ENCODE peak calls at places on chromosomes 7 and 10, in six cellular contexts. R is stomach, F is HepG2, M is WTC11, Z is B cell, D is LNCaP clone FGC. C is an unnamed sample.

GRCh38 chr10:102611514-102612095 is 32.7 kb upstream of the TRIM8 start:
- DNase-seq in R (no peak), Z (no peak), F (no peak), M (no peak), D (no peak), C (no peak)

GRCh38 chr7:77455334-77455733 is 39.2 kb upstream of the GSAP start:
- DNase-seq in M (no peak), Z (no peak), F (peak), D (no peak), R (no peak), C (peak)

GRCh38 chr10:91462423-91462822 is 52.3 kb downstream of the HECTD2 start:
- DNase-seq in F (no peak), D (peak), Z (no peak), M (no peak), R (no peak), C (no peak)

GRCh38 chr10:75542902-75543301 is 111.5 kb downstream of the LRMDA start:
- DNase-seq in M (no peak), Z (no peak), F (no peak), D (no peak), R (no peak), C (peak)

GRCh38 chr7:135707570-135707966 is 20.4 kb downstream of the SLC13A4 start:
- DNase-seq in R (no peak), F (no peak), Z (no peak), D (peak), M (no peak), C (no peak)

GRCh38 chr10:121527690-121528089 is 70.6 kb downstream of the FGFR2 start:
- DNase-seq in D (no peak), Z (no peak), F (no peak), R (no peak), M (no peak), C (no peak)

GRCh38 chr10:101234333-101234732 is 5.1 kb upstream of the LBX1 start:
- DNase-seq in M (no peak), Z (no peak), R (no peak), F (no peak), D (no peak), C (no peak)

GRCh38 chr10:96740141-96740540 is 19.8 kb upstream of the PIK3AP1 start:
- DNase-seq in M (no peak), D (no peak), F (no peak), Z (no peak), R (no peak), C (no peak)

GRCh38 chr7:17502209-17502810 is 203.9 kb downstream of the AHR start:
- DNase-seq in F (no peak), Z (no peak), R (no peak), M (no peak), D (no peak), C (no peak)

GRCh38 chr10:113681533-113682470 is 2.1 kb downstream of the CASP7 start:
- DNase-seq in M (no peak), Z (peak), D (no peak), F (no peak), R (no peak), C (no peak)

GRCh38 chr7:22980422-22980821 is 33.5 kb downstream of the HYCC1 start:
- DNase-seq in R (no peak), Z (no peak), F (no peak), M (no peak), D (no peak), C (peak)

GRCh38 chr10:80500572-80501380 is 36.9 kb upstream of the SH2D4B start:
- DNase-seq in M (no peak), Z (peak), R (peak), D (no peak), F (no peak), C (no peak)

GRCh38 chr10:129963831-129964501 is at the start of gene EBF3:
- DNase-seq in M (peak), F (no peak), R (peak), Z (peak), D (no peak), C (no peak)

GRCh38 chr7:2357165-2357564 is 2.5 kb downstream of the EIF3B start:
- DNase-seq in D (peak), M (no peak), R (no peak), F (no peak), Z (no peak), C (no peak)

GRCh38 chr7:2360791-2361190 is 6.2 kb downstream of the EIF3B start:
- DNase-seq in D (no peak), M (no peak), F (no peak), R (no peak), Z (no peak), C (no peak)

GRCh38 chr7:2358968-2359527 is 4.4 kb downstream of the EIF3B start:
- DNase-seq in R (no peak), D (no peak), F (no peak), Z (no peak), M (no peak), C (no peak)

GRCh38 chr7:2362385-2363088 is 7.9 kb downstream of the EIF3B start:
- DNase-seq in Z (no peak), R (no peak), D (no peak), F (no peak), M (no peak), C (no peak)

DNA sequence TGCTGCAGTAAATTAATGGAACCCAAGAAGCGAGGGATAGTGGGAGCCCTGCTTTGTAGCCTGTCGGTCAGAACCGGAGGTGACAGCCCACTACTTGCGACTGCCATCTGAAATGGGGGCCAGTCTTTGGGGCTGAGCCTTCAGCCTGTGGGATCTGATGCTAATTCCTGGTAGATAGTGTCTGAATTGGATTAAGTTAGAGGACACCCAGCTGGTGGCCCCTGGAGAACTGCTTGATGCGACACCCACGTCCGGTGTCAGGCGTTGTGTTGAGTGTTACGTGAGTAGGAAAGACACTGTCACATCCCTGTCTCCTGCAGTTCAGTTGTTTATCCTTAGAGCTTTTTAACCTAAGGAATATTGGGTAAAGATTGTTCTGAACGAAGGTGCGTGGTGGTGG is 5.0 kb downstream of the EIF3B start:
- DNase-seq in R (no peak), F (no peak), D (no peak), M (no peak), Z (no peak), C (no peak)
- TF ChIP-seq CTCF in R (no peak), F (no peak), D (no peak), M (no peak), Z (no peak), C (no peak)

GRCh38 chr7:33336820-33337219 is 207.5 kb downstream of the BBS9 start:
- DNase-seq in Z (no peak), D (no peak), M (no peak), R (no peak), F (no peak), C (no peak)

GRCh38 chr7:33339074-33339805 is 209.9 kb downstream of the BBS9 start:
- DNase-seq in R (no peak), M (no peak), D (no peak), F (no peak), Z (no peak), C (no peak)

DNA sequence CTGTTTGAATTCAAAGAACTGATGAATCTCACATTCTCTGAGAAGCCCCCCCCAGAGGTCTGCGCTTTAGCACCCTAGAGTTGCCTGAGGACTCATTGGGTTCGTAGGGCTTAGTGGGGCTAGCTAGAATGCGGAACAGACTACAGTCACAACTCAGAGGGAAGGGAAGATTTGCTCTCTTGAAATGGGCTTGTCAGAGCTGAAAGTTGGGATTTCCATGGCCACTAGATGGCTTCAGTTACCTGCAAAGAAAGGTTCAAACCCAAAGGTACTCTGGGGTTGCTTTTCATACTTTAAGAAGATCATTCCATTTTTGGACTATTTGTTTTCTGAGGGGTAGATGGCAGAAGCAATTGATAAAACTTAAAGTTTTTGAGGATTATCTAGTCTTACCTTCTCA is 205.0 kb downstream of the BBS9 start:
- DNase-seq in F (peak), Z (no peak), D (peak), M (no peak), R (no peak), C (no peak)
- TF ChIP-seq CTCF in F (peak), Z (no peak), D (peak), M (no peak), R (no peak), C (peak)

GRCh38 chr10:10935032-10935431 is 82.6 kb upstream of the CELF2 start:
- DNase-seq in Z (no peak), M (no peak), D (no peak), F (no peak), R (no peak), C (no peak)

GRCh38 chr10:10925667-10926066 is 92.0 kb upstream of the CELF2 start:
- DNase-seq in M (no peak), D (no peak), F (no peak), R (no peak), Z (no peak), C (no peak)

GRCh38 chr10:10927608-10928007 is 90.1 kb upstream of the CELF2 start:
- DNase-seq in M (no peak), D (no peak), Z (no peak), R (no peak), F (no peak), C (no peak)

DNA sequence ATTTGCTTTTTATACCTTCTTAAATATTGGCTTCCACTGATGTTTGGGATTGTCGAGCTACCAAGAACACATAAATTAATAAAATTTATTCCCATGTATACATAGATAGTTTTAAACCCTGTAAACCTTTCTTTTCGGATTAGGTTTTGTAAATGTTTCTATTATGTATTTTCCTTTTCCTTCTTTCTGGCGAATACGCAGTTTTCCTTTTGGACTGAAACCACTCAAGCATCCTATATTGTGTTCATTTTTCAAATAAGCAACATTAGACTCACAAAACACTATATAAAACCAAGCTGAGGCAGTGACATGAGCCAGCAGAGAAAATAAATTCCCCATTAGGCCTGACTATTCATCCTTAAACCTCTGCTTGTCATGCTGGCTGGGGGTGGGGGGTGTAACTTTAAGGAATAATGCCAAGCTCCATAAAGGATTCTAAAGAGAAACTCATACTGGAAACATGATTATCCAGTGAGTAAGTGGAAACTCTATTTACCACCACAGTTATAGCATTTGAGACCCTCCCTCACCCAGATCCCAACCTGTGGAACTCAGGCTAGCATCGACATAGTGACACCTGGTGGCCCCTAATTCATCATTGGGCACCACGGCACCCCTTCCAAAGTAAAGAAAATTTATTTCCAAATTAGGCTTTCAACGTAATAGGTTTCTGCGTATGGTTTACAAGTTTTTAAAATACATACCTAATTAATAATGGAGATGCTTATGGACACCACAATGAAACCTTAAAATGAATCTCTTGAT is 86.5 kb upstream of the CELF2 start:
- DNase-seq in R (no peak), F (no peak), D (no peak), M (peak), Z (no peak), C (no peak)
- TF ChIP-seq CTCF in R (no peak), F (no peak), D (peak), M (no peak), Z (no peak), C (peak)

GRCh38 chr10:28304032-28304571 is 1.2 kb upstream of the MPP7 start:
- DNase-seq in Z (no peak), F (no peak), M (no peak), D (no peak), R (no peak), C (no peak)

GRCh38 chr10:28296023-28296422 is 6.8 kb downstream of the MPP7 start:
- DNase-seq in Z (no peak), M (no peak), F (no peak), R (no peak), D (no peak), C (no peak)

GRCh38 chr10:28302668-28303488 is at the start of gene MPP7:
- DNase-seq in F (peak), D (peak), Z (peak), M (peak), R (peak), C (peak)

GRCh38 chr10:28302012-28302667 is 724 bp downstream of the MPP7 start:
- DNase-seq in D (no peak), Z (no peak), F (no peak), M (peak), R (no peak), C (no peak)

DNA sequence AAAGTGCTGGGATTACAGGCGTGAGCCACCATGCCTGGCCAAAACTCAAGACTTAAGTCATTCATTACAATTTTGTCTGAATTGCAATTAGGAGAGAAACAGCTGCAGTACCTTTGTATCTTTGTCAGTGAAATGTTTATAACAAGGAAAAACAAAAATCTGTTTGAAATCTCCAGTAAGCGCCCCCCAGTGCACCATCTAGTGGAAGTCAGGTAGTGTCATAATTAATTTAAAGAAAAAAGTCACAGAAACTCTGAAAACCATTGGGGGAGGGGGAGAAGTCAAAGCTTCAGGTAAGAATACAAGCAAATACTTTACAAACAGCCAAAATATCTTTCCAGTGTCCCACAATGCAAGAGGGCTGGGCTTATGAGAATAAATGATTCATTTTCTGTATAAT is 2.8 kb downstream of the MPP7 start:
- DNase-seq in M (no peak), Z (peak), F (no peak), R (no peak), D (no peak), C (no peak)
- TF ChIP-seq CTCF in M (no peak), Z (no peak), F (peak), R (no peak), D (no peak), C (no peak)

DNA sequence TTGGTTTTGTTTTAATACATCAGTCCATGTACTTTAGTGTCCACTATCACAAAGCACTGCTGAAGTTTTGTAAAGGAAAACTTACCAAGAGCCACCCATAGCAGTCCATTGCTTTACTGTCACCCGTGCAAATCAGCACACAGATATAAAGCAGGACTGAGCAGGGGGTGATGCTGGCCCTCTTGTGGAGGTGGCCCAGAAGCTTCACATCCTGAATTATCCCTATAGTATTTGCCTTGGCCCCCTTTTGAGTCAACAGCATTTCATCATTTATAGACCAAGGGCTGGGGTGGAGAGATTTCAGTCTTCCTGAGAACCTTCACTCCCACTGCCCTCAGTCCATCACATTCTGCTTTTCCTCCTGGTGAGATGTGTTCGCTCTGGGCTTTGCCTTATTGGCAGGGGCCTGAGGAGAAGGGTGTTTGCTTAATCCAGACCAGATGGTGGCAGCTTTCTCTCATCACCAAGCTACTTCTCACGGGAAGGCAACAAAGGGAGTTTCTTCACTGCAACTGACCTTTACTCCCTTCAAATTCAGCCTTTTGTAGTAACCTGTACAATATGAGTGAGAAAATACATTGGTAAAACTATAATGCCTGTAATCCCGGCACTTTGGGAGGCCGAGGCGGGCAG is 47.7 kb downstream of the NOC3L start:
- DNase-seq in Z (no peak), M (no peak), D (no peak), F (peak), R (no peak), C (peak)
- TF ChIP-seq CTCF in Z (no peak), M (no peak), D (no peak), F (peak), R (no peak), C (no peak)

GRCh38 chr10:26311383-26311940 is 94.9 kb downstream of the GAD2 start:
- DNase-seq in F (no peak), M (peak), D (no peak), Z (no peak), R (no peak), C (no peak)
- TF ChIP-seq CTCF in F (no peak), M (no peak), D (no peak), Z (no peak), R (no peak), C (no peak)

DNA sequence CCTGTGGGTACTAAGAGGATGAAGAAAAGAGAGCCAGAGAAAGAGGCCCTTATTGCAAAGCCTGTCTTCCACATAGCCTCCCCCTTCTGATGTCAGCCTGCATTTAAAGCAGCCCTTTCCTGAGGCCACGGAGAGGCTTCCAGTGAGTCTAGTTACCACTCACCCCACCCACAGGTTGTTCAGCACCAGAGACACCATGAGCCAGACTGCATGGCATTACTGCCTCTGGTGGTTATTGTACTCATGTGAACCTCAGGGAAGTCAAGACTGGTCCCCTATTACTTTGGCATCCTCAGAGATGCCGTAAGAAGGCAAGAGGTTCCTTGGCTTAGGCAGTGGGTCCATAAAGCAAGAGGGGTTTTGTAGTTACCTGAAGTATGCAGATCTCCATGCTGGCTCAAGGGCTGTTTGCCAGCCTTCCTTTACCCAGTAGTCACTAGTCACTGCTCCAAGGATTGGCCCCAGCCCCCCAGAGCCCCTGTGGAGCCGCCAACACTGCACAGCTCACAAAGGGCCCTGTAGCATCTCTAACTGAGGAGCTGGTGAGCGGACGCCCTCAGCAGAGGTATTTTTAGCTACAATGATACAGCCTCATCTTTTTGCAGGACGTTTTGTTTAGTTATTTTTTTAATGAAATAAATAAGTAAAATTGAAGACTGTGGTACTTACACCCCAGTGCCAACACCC is 20.7 kb downstream of the LRRC4 start:
- DNase-seq in M (no peak), D (no peak), Z (no peak), R (no peak), F (no peak), C (no peak)
- TF ChIP-seq CTCF in M (no peak), D (peak), Z (no peak), R (no peak), F (peak), C (no peak)

GRCh38 chr7:115232041-115232440 is 310.1 kb downstream of the MDFIC start:
- DNase-seq in M (no peak), D (no peak), F (no peak), R (no peak), Z (no peak), C (no peak)
- TF ChIP-seq CTCF in M (no peak), D (no peak), F (no peak), R (no peak), Z (no peak), C (no peak)

GRCh38 chr10:48881937-48882336 is 57.7 kb downstream of the LRRC18 start:
- DNase-seq in Z (no peak), M (no peak), R (no peak), F (no peak), D (no peak), C (no peak)

GRCh38 chr10:48884337-48885045 is 55.1 kb downstream of the LRRC18 start:
- DNase-seq in R (no peak), Z (no peak), D (no peak), F (no peak), M (no peak), C (no peak)

GRCh38 chr10:48887982-48888381 is 51.7 kb downstream of the LRRC18 start:
- DNase-seq in D (no peak), R (no peak), F (no peak), M (no peak), Z (no peak), C (no peak)

GRCh38 chr10:48882881-48883280 is 56.8 kb downstream of the LRRC18 start:
- DNase-seq in F (no peak), Z (no peak), D (no peak), R (no peak), M (no peak), C (no peak)

DNA sequence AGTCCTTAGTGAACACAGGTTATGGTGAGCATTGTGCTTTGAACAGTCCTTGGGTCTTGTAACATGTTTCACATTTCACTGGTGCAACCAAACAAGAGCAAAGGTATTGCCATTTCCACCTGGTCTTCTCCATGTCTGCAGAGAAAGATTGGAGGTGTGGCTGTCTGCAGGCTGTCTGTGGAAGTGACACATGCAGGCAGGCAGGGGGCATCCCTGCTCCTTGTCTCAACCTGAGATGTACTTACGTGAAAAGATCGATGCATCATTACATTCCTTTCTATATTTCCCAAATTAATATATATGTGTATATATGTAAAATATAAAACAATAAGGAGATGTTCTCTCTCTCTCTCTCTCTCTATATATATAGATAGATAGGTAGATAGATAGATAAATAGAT is 54.3 kb downstream of the LRRC18 start:
- DNase-seq in Z (no peak), M (peak), D (no peak), F (peak), R (no peak), C (no peak)
- TF ChIP-seq CTCF in Z (no peak), M (peak), D (peak), F (peak), R (no peak), C (peak)

GRCh38 chr10:21607907-21608306 is 73.9 kb downstream of the MLLT10 start:
- DNase-seq in D (no peak), Z (no peak), R (no peak), F (no peak), M (no peak), C (no peak)
- TF ChIP-seq CTCF in D (no peak), Z (no peak), R (no peak), F (no peak), M (no peak), C (no peak)

C was measured in AG09319.